ENCODE peak calls at places on chromosomes 16 and 17, in five cellular contexts. O, C, P, Y and K are unnamed samples.

GRCh38 chr17:13735444-13735843 is 133.7 kb upstream of the HS3ST3A1 start:
- DNase-seq in O (no peak), C (no peak), P (no peak), Y (no peak), K (no peak)

GRCh38 chr16:30368122-30368791 is 2.0 kb downstream of the TBC1D10B start:
- DNase-seq in O (no peak), C (no peak), P (no peak), Y (no peak), K (no peak)

GRCh38 chr17:45361451-45361850 is 44.6 kb upstream of the MAP3K14 start:
- DNase-seq in O (no peak), C (no peak), P (no peak), Y (no peak), K (no peak)

GRCh38 chr16:87628940-87629339 is 26.6 kb downstream of the JPH3 start:
- DNase-seq in O (no peak), C (no peak), P (no peak), Y (no peak), K (no peak)

GRCh38 chr17:3867606-3868005 is 21.6 kb upstream of the NCBP3 start:
- DNase-seq in O (no peak), C (no peak), P (no peak), Y (no peak), K (no peak)

GRCh38 chr17:59786536-59787319 is 79.3 kb downstream of the VMP1 start:
- DNase-seq in O (peak; percentile 70), C (no peak), P (peak; percentile 17), Y (peak; percentile 80), K (peak; percentile 63)

GRCh38 chr17:77783991-77784820 is 174.3 kb upstream of the TNRC6C start:
- DNase-seq in O (peak; percentile 76), C (no peak), P (peak; percentile 29), Y (peak; percentile 51), K (peak; percentile 82)

GRCh38 chr17:28641579-28641978 is 3.4 kb downstream of the BLTP2 start:
- DNase-seq in O (no peak), C (no peak), P (no peak), Y (no peak), K (no peak)

GRCh38 chr16:50445603-50446250 is 76.9 kb upstream of the BRD7 start:
- DNase-seq in O (no peak), C (no peak), P (no peak), Y (no peak), K (no peak)

GRCh38 chr16:54102888-54103866 is 183.4 kb downstream of the IRX3 start:
- DNase-seq in O (no peak), C (no peak), P (no peak), Y (no peak), K (no peak)

GRCh38 chr17:68378202-68379149 is 78.8 kb downstream of the WIPI1 start:
- DNase-seq in O (no peak), C (peak; percentile 7), P (no peak), Y (no peak), K (no peak)

GRCh38 chr17:70059649-70060048 is 15.4 kb upstream of the KCNJ16 start:
- DNase-seq in O (no peak), C (no peak), P (no peak), Y (no peak), K (no peak)